ENCODE peak calls at places on chromosomes 3 and 15, in ten cellular contexts. One of them, this sample, is unnamed.
A peak's percentile ranks its signal among the peaks of the same experiment; 100 is the strongest.

GRCh38 chr3:127065561-127066270 is 82.8 kb downstream of the PLXNA1 start:
- DNase-seq in stimulated activated CD8-positive, alpha-beta memory T cell treated with anti-CD3 and anti-CD28 coated beads, Interleukin-15, amount 100 ng/mL, for 24 hours: no peak
- DNase-seq in nephron progenitor cell: no peak
- DNase-seq in pons: no peak
- DNase-seq in Kasumi-1: no peak
- DNase-seq in AML-193: no peak
- DNase-seq in NCI-H2081: no peak
- DNase-seq in fibroblast of mammary gland: peak; percentile 69
- DNase-seq in fibroblast of gingiva: peak; percentile 55
- DNase-seq in mesenteric fat pad: no peak
- DNase-seq in this sample: no peak

GRCh38 chr3:4720316-4721075 is 227.3 kb downstream of the ITPR1 start:
- DNase-seq in nephron progenitor cell: no peak
- DNase-seq in AML-193: peak; percentile 55
- DNase-seq in fibroblast of mammary gland: peak; percentile 86
- DNase-seq in Kasumi-1: peak; percentile 13
- DNase-seq in fibroblast of gingiva: peak; percentile 61
- DNase-seq in pons: peak; percentile 65
- DNase-seq in NCI-H2081: no peak
- DNase-seq in stimulated activated CD8-positive, alpha-beta memory T cell treated with anti-CD3 and anti-CD28 coated beads, Interleukin-15, amount 100 ng/mL, for 24 hours: no peak
- DNase-seq in mesenteric fat pad: no peak
- DNase-seq in this sample: peak; percentile 68

GRCh38 chr3:38773528-38773927 is 42.5 kb downstream of the SCN10A start:
- DNase-seq in AML-193: no peak
- DNase-seq in stimulated activated CD8-positive, alpha-beta memory T cell treated with anti-CD3 and anti-CD28 coated beads, Interleukin-15, amount 100 ng/mL, for 24 hours: no peak
- DNase-seq in fibroblast of gingiva: no peak
- DNase-seq in fibroblast of mammary gland: no peak
- DNase-seq in Kasumi-1: no peak
- DNase-seq in NCI-H2081: no peak
- DNase-seq in mesenteric fat pad: no peak
- DNase-seq in pons: no peak
- DNase-seq in nephron progenitor cell: no peak
- DNase-seq in this sample: no peak

GRCh38 chr3:25971736-25972135 is 181.8 kb downstream of the OXSM start:
- DNase-seq in Kasumi-1: no peak
- DNase-seq in nephron progenitor cell: no peak
- DNase-seq in stimulated activated CD8-positive, alpha-beta memory T cell treated with anti-CD3 and anti-CD28 coated beads, Interleukin-15, amount 100 ng/mL, for 24 hours: no peak
- DNase-seq in AML-193: no peak
- DNase-seq in mesenteric fat pad: no peak
- DNase-seq in pons: no peak
- DNase-seq in NCI-H2081: peak; percentile 92
- DNase-seq in fibroblast of gingiva: no peak
- DNase-seq in fibroblast of mammary gland: no peak
- DNase-seq in this sample: no peak

GRCh38 chr15:70376031-70376928 is 278.6 kb upstream of the TLE3 start:
- DNase-seq in fibroblast of mammary gland: no peak
- DNase-seq in Kasumi-1: no peak
- DNase-seq in pons: no peak
- DNase-seq in NCI-H2081: no peak
- DNase-seq in mesenteric fat pad: peak; percentile 67
- DNase-seq in AML-193: no peak
- DNase-seq in nephron progenitor cell: no peak
- DNase-seq in fibroblast of gingiva: no peak
- DNase-seq in stimulated activated CD8-positive, alpha-beta memory T cell treated with anti-CD3 and anti-CD28 coated beads, Interleukin-15, amount 100 ng/mL, for 24 hours: no peak
- DNase-seq in this sample: no peak

GRCh38 chr15:90893175-90894090 is 9.1 kb downstream of the FES start:
- DNase-seq in fibroblast of mammary gland: no peak
- DNase-seq in pons: no peak
- DNase-seq in fibroblast of gingiva: no peak
- DNase-seq in NCI-H2081: no peak
- DNase-seq in Kasumi-1: no peak
- DNase-seq in stimulated activated CD8-positive, alpha-beta memory T cell treated with anti-CD3 and anti-CD28 coated beads, Interleukin-15, amount 100 ng/mL, for 24 hours: no peak
- DNase-seq in nephron progenitor cell: no peak
- DNase-seq in AML-193: no peak
- DNase-seq in mesenteric fat pad: no peak
- DNase-seq in this sample: no peak

GRCh38 chr15:59173194-59173593 is 33.4 kb upstream of the LDHAL6B start:
- DNase-seq in Kasumi-1: no peak
- DNase-seq in mesenteric fat pad: no peak
- DNase-seq in stimulated activated CD8-positive, alpha-beta memory T cell treated with anti-CD3 and anti-CD28 coated beads, Interleukin-15, amount 100 ng/mL, for 24 hours: no peak
- DNase-seq in fibroblast of gingiva: no peak
- DNase-seq in fibroblast of mammary gland: no peak
- DNase-seq in AML-193: no peak
- DNase-seq in pons: no peak
- DNase-seq in nephron progenitor cell: no peak
- DNase-seq in NCI-H2081: no peak
- DNase-seq in this sample: no peak

GRCh38 chr15:40902605-40903561 is 8.6 kb downstream of the VPS18 start:
- DNase-seq in fibroblast of mammary gland: peak; percentile 42
- DNase-seq in nephron progenitor cell: no peak
- DNase-seq in fibroblast of gingiva: peak; percentile 26
- DNase-seq in Kasumi-1: peak; percentile 100
- DNase-seq in mesenteric fat pad: no peak
- DNase-seq in pons: peak; percentile 80
- DNase-seq in AML-193: peak; percentile 99
- DNase-seq in NCI-H2081: no peak
- DNase-seq in stimulated activated CD8-positive, alpha-beta memory T cell treated with anti-CD3 and anti-CD28 coated beads, Interleukin-15, amount 100 ng/mL, for 24 hours: no peak
- DNase-seq in this sample: no peak

GRCh38 chr15:76327191-76328105 is 9.1 kb upstream of the ISL2 start:
- DNase-seq in nephron progenitor cell: no peak
- DNase-seq in Kasumi-1: no peak
- DNase-seq in fibroblast of mammary gland: no peak
- DNase-seq in stimulated activated CD8-positive, alpha-beta memory T cell treated with anti-CD3 and anti-CD28 coated beads, Interleukin-15, amount 100 ng/mL, for 24 hours: no peak
- DNase-seq in mesenteric fat pad: no peak
- DNase-seq in fibroblast of gingiva: no peak
- DNase-seq in NCI-H2081: no peak
- DNase-seq in pons: no peak
- DNase-seq in AML-193: no peak
- DNase-seq in this sample: no peak

GRCh38 chr3:69772152-69772867 is 33.0 kb downstream of the MITF start:
- DNase-seq in fibroblast of gingiva: no peak
- DNase-seq in NCI-H2081: no peak
- DNase-seq in fibroblast of mammary gland: no peak
- DNase-seq in stimulated activated CD8-positive, alpha-beta memory T cell treated with anti-CD3 and anti-CD28 coated beads, Interleukin-15, amount 100 ng/mL, for 24 hours: no peak
- DNase-seq in Kasumi-1: no peak
- DNase-seq in AML-193: no peak
- DNase-seq in mesenteric fat pad: no peak
- DNase-seq in pons: no peak
- DNase-seq in nephron progenitor cell: no peak
- DNase-seq in this sample: no peak

GRCh38 chr3:37671000-37671483 is 190.6 kb upstream of the CTDSPL start:
- DNase-seq in stimulated activated CD8-positive, alpha-beta memory T cell treated with anti-CD3 and anti-CD28 coated beads, Interleukin-15, amount 100 ng/mL, for 24 hours: no peak
- DNase-seq in NCI-H2081: no peak
- DNase-seq in Kasumi-1: no peak
- DNase-seq in nephron progenitor cell: peak; percentile 56
- DNase-seq in AML-193: no peak
- DNase-seq in fibroblast of mammary gland: peak; percentile 23
- DNase-seq in fibroblast of gingiva: no peak
- DNase-seq in pons: no peak
- DNase-seq in mesenteric fat pad: no peak
- DNase-seq in this sample: no peak

GRCh38 chr3:51099794-51100542 is 285.1 kb upstream of the MANF start:
- DNase-seq in NCI-H2081: peak; percentile 22
- DNase-seq in AML-193: peak; percentile 38
- DNase-seq in fibroblast of mammary gland: peak; percentile 58
- DNase-seq in Kasumi-1: peak; percentile 62
- DNase-seq in mesenteric fat pad: no peak
- DNase-seq in nephron progenitor cell: peak; percentile 59
- DNase-seq in pons: peak; percentile 14
- DNase-seq in stimulated activated CD8-positive, alpha-beta memory T cell treated with anti-CD3 and anti-CD28 coated beads, Interleukin-15, amount 100 ng/mL, for 24 hours: no peak
- DNase-seq in fibroblast of gingiva: peak; percentile 27
- DNase-seq in this sample: peak; percentile 84

GRCh38 chr15:31306426-31307269 is 20.0 kb upstream of the KLF13 start:
- DNase-seq in Kasumi-1: no peak
- DNase-seq in fibroblast of mammary gland: no peak
- DNase-seq in nephron progenitor cell: peak; percentile 49
- DNase-seq in fibroblast of gingiva: no peak
- DNase-seq in NCI-H2081: peak; percentile 96
- DNase-seq in AML-193: no peak
- DNase-seq in mesenteric fat pad: no peak
- DNase-seq in stimulated activated CD8-positive, alpha-beta memory T cell treated with anti-CD3 and anti-CD28 coated beads, Interleukin-15, amount 100 ng/mL, for 24 hours: no peak
- DNase-seq in pons: peak; percentile 92
- DNase-seq in this sample: no peak

GRCh38 chr15:52569244-52569585 is 385 bp upstream of the ARPP19 start:
- DNase-seq in fibroblast of mammary gland: no peak
- DNase-seq in Kasumi-1: no peak
- DNase-seq in AML-193: no peak
- DNase-seq in stimulated activated CD8-positive, alpha-beta memory T cell treated with anti-CD3 and anti-CD28 coated beads, Interleukin-15, amount 100 ng/mL, for 24 hours: no peak
- DNase-seq in nephron progenitor cell: no peak
- DNase-seq in mesenteric fat pad: no peak
- DNase-seq in pons: no peak
- DNase-seq in fibroblast of gingiva: no peak
- DNase-seq in NCI-H2081: no peak
- DNase-seq in this sample: no peak

GRCh38 chr3:99119312-99119810 is 217.9 kb upstream of the DCBLD2 start:
- DNase-seq in AML-193: no peak
- DNase-seq in nephron progenitor cell: no peak
- DNase-seq in stimulated activated CD8-positive, alpha-beta memory T cell treated with anti-CD3 and anti-CD28 coated beads, Interleukin-15, amount 100 ng/mL, for 24 hours: no peak
- DNase-seq in fibroblast of mammary gland: peak; percentile 40
- DNase-seq in pons: no peak
- DNase-seq in NCI-H2081: no peak
- DNase-seq in mesenteric fat pad: no peak
- DNase-seq in Kasumi-1: no peak
- DNase-seq in fibroblast of gingiva: no peak
- DNase-seq in this sample: no peak

GRCh38 chr3:37028329-37028728 is 35.0 kb downstream of the MLH1 start:
- DNase-seq in AML-193: no peak
- DNase-seq in pons: no peak
- DNase-seq in NCI-H2081: no peak
- DNase-seq in fibroblast of gingiva: no peak
- DNase-seq in mesenteric fat pad: no peak
- DNase-seq in fibroblast of mammary gland: no peak
- DNase-seq in Kasumi-1: no peak
- DNase-seq in nephron progenitor cell: no peak
- DNase-seq in stimulated activated CD8-positive, alpha-beta memory T cell treated with anti-CD3 and anti-CD28 coated beads, Interleukin-15, amount 100 ng/mL, for 24 hours: no peak
- DNase-seq in this sample: no peak

GRCh38 chr3:179416681-179417080 is 34.6 kb downstream of the GNB4 start:
- DNase-seq in Kasumi-1: no peak
- DNase-seq in mesenteric fat pad: no peak
- DNase-seq in stimulated activated CD8-positive, alpha-beta memory T cell treated with anti-CD3 and anti-CD28 coated beads, Interleukin-15, amount 100 ng/mL, for 24 hours: no peak
- DNase-seq in pons: no peak
- DNase-seq in NCI-H2081: no peak
- DNase-seq in nephron progenitor cell: no peak
- DNase-seq in fibroblast of gingiva: peak; percentile 78
- DNase-seq in AML-193: no peak
- DNase-seq in fibroblast of mammary gland: peak; percentile 9
- DNase-seq in this sample: no peak

GRCh38 chr15:62394079-62394478 is 229.0 kb upstream of the C2CD4B start:
- DNase-seq in NCI-H2081: no peak
- DNase-seq in Kasumi-1: no peak
- DNase-seq in fibroblast of mammary gland: peak; percentile 77
- DNase-seq in stimulated activated CD8-positive, alpha-beta memory T cell treated with anti-CD3 and anti-CD28 coated beads, Interleukin-15, amount 100 ng/mL, for 24 hours: no peak
- DNase-seq in fibroblast of gingiva: peak; percentile 19
- DNase-seq in AML-193: no peak
- DNase-seq in nephron progenitor cell: no peak
- DNase-seq in pons: no peak
- DNase-seq in mesenteric fat pad: no peak
- DNase-seq in this sample: no peak

GRCh38 chr3:188624384-188624783 is 470.4 kb downstream of the LPP start:
- DNase-seq in stimulated activated CD8-positive, alpha-beta memory T cell treated with anti-CD3 and anti-CD28 coated beads, Interleukin-15, amount 100 ng/mL, for 24 hours: no peak
- DNase-seq in fibroblast of mammary gland: peak; percentile 61
- DNase-seq in NCI-H2081: no peak
- DNase-seq in fibroblast of gingiva: peak; percentile 92
- DNase-seq in pons: peak; percentile 49
- DNase-seq in mesenteric fat pad: no peak
- DNase-seq in AML-193: no peak
- DNase-seq in Kasumi-1: no peak
- DNase-seq in nephron progenitor cell: no peak
- DNase-seq in this sample: no peak

GRCh38 chr3:38127611-38128302 is 9.2 kb downstream of the ACAA1 start:
- DNase-seq in AML-193: no peak
- DNase-seq in fibroblast of gingiva: no peak
- DNase-seq in mesenteric fat pad: peak; percentile 35
- DNase-seq in NCI-H2081: no peak
- DNase-seq in fibroblast of mammary gland: no peak
- DNase-seq in Kasumi-1: no peak
- DNase-seq in stimulated activated CD8-positive, alpha-beta memory T cell treated with anti-CD3 and anti-CD28 coated beads, Interleukin-15, amount 100 ng/mL, for 24 hours: no peak
- DNase-seq in pons: no peak
- DNase-seq in nephron progenitor cell: no peak
- DNase-seq in this sample: no peak

GRCh38 chr15:85582719-85583089 is 202.3 kb downstream of the AKAP13 start:
- DNase-seq in fibroblast of mammary gland: peak; percentile 58
- DNase-seq in mesenteric fat pad: no peak
- DNase-seq in NCI-H2081: no peak
- DNase-seq in stimulated activated CD8-positive, alpha-beta memory T cell treated with anti-CD3 and anti-CD28 coated beads, Interleukin-15, amount 100 ng/mL, for 24 hours: no peak
- DNase-seq in Kasumi-1: peak; percentile 75
- DNase-seq in pons: peak; percentile 64
- DNase-seq in fibroblast of gingiva: no peak
- DNase-seq in AML-193: no peak
- DNase-seq in nephron progenitor cell: no peak
- DNase-seq in this sample: no peak

GRCh38 chr3:187507905-187508304 is 139.7 kb downstream of the RTP4 start:
- DNase-seq in mesenteric fat pad: no peak
- DNase-seq in Kasumi-1: no peak
- DNase-seq in fibroblast of mammary gland: no peak
- DNase-seq in pons: no peak
- DNase-seq in AML-193: no peak
- DNase-seq in NCI-H2081: no peak
- DNase-seq in stimulated activated CD8-positive, alpha-beta memory T cell treated with anti-CD3 and anti-CD28 coated beads, Interleukin-15, amount 100 ng/mL, for 24 hours: no peak
- DNase-seq in fibroblast of gingiva: no peak
- DNase-seq in nephron progenitor cell: no peak
- DNase-seq in this sample: no peak

GRCh38 chr15:100944237-100944875 is 25.2 kb downstream of the LRRK1 start:
- DNase-seq in fibroblast of gingiva: peak; percentile 10
- DNase-seq in NCI-H2081: no peak
- DNase-seq in AML-193: no peak
- DNase-seq in fibroblast of mammary gland: peak; percentile 27
- DNase-seq in stimulated activated CD8-positive, alpha-beta memory T cell treated with anti-CD3 and anti-CD28 coated beads, Interleukin-15, amount 100 ng/mL, for 24 hours: no peak
- DNase-seq in mesenteric fat pad: no peak
- DNase-seq in nephron progenitor cell: no peak
- DNase-seq in pons: no peak
- DNase-seq in Kasumi-1: no peak
- DNase-seq in this sample: no peak

GRCh38 chr15:70016511-70016994 is 81.2 kb downstream of the TLE3 start:
- DNase-seq in pons: no peak
- DNase-seq in NCI-H2081: no peak
- DNase-seq in mesenteric fat pad: peak; percentile 60
- DNase-seq in fibroblast of gingiva: no peak
- DNase-seq in AML-193: no peak
- DNase-seq in fibroblast of mammary gland: no peak
- DNase-seq in nephron progenitor cell: no peak
- DNase-seq in Kasumi-1: no peak
- DNase-seq in stimulated activated CD8-positive, alpha-beta memory T cell treated with anti-CD3 and anti-CD28 coated beads, Interleukin-15, amount 100 ng/mL, for 24 hours: no peak
- DNase-seq in this sample: no peak

GRCh38 chr15:64180235-64180824 is 17.5 kb upstream of the PPIB start:
- DNase-seq in fibroblast of mammary gland: no peak
- DNase-seq in fibroblast of gingiva: no peak
- DNase-seq in AML-193: no peak
- DNase-seq in stimulated activated CD8-positive, alpha-beta memory T cell treated with anti-CD3 and anti-CD28 coated beads, Interleukin-15, amount 100 ng/mL, for 24 hours: no peak
- DNase-seq in nephron progenitor cell: peak; percentile 37
- DNase-seq in mesenteric fat pad: no peak
- DNase-seq in pons: no peak
- DNase-seq in Kasumi-1: no peak
- DNase-seq in NCI-H2081: no peak
- DNase-seq in this sample: no peak

GRCh38 chr3:122946185-122946584 is 81.4 kb downstream of the SEMA5B start:
- DNase-seq in fibroblast of mammary gland: no peak
- DNase-seq in pons: no peak
- DNase-seq in fibroblast of gingiva: no peak
- DNase-seq in AML-193: no peak
- DNase-seq in stimulated activated CD8-positive, alpha-beta memory T cell treated with anti-CD3 and anti-CD28 coated beads, Interleukin-15, amount 100 ng/mL, for 24 hours: no peak
- DNase-seq in NCI-H2081: no peak
- DNase-seq in Kasumi-1: no peak
- DNase-seq in nephron progenitor cell: no peak
- DNase-seq in mesenteric fat pad: no peak
- DNase-seq in this sample: no peak

GRCh38 chr3:35944915-35945710 is 305.8 kb downstream of the ARPP21 start:
- DNase-seq in Kasumi-1: no peak
- DNase-seq in fibroblast of gingiva: peak; percentile 5
- DNase-seq in fibroblast of mammary gland: peak; percentile 44
- DNase-seq in stimulated activated CD8-positive, alpha-beta memory T cell treated with anti-CD3 and anti-CD28 coated beads, Interleukin-15, amount 100 ng/mL, for 24 hours: no peak
- DNase-seq in AML-193: no peak
- DNase-seq in nephron progenitor cell: no peak
- DNase-seq in mesenteric fat pad: no peak
- DNase-seq in pons: no peak
- DNase-seq in NCI-H2081: no peak
- DNase-seq in this sample: no peak

GRCh38 chr3:157423337-157423736 is 13.3 kb upstream of the PTX3 start:
- DNase-seq in Kasumi-1: no peak
- DNase-seq in nephron progenitor cell: no peak
- DNase-seq in mesenteric fat pad: no peak
- DNase-seq in fibroblast of mammary gland: peak; percentile 27
- DNase-seq in stimulated activated CD8-positive, alpha-beta memory T cell treated with anti-CD3 and anti-CD28 coated beads, Interleukin-15, amount 100 ng/mL, for 24 hours: no peak
- DNase-seq in pons: no peak
- DNase-seq in AML-193: no peak
- DNase-seq in fibroblast of gingiva: no peak
- DNase-seq in NCI-H2081: no peak
- DNase-seq in this sample: no peak